ENCODE peak calls at places on chromosomes 3 and 15, in seven cellular contexts. One of them, this sample, is unnamed.

GRCh38 chr3:153215971-153216370 is 53.9 kb downstream of the RAP2B start:
- DNase-seq in fibroblast of lung: peak
- DNase-seq in DND-41: no peak
- DNase-seq in breast epithelium: no peak
- DNase-seq in fibroblast of pulmonary artery: peak
- DNase-seq in pancreas: no peak
- DNase-seq in body of pancreas: no peak
- DNase-seq in this sample: no peak

GRCh38 chr3:25572919-25573385 is 91.8 kb downstream of the TOP2B start:
- DNase-seq in fibroblast of lung: peak
- DNase-seq in DND-41: no peak
- DNase-seq in breast epithelium: no peak
- DNase-seq in fibroblast of pulmonary artery: peak
- DNase-seq in pancreas: no peak
- DNase-seq in body of pancreas: no peak
- DNase-seq in this sample: no peak

GRCh38 chr3:171000281-171000680 is 26.2 kb downstream of the SLC2A2 start:
- DNase-seq in fibroblast of lung: no peak
- DNase-seq in DND-41: no peak
- DNase-seq in breast epithelium: no peak
- DNase-seq in fibroblast of pulmonary artery: peak
- DNase-seq in pancreas: no peak
- DNase-seq in body of pancreas: no peak
- DNase-seq in this sample: no peak

GRCh38 chr3:197464794-197465193 is 91.0 kb downstream of the BDH1 start:
- DNase-seq in fibroblast of lung: no peak
- DNase-seq in DND-41: no peak
- DNase-seq in breast epithelium: no peak
- DNase-seq in fibroblast of pulmonary artery: no peak
- DNase-seq in pancreas: no peak
- DNase-seq in body of pancreas: no peak
- DNase-seq in this sample: no peak

GRCh38 chr3:7307410-7307809 is 446.5 kb downstream of the GRM7 start:
- DNase-seq in fibroblast of lung: peak
- DNase-seq in DND-41: no peak
- DNase-seq in breast epithelium: no peak
- DNase-seq in fibroblast of pulmonary artery: peak
- DNase-seq in pancreas: no peak
- DNase-seq in body of pancreas: no peak
- DNase-seq in this sample: no peak

GRCh38 chr15:73630030-73630429 is 3.2 kb downstream of the NPTN start:
- DNase-seq in fibroblast of lung: no peak
- DNase-seq in DND-41: no peak
- DNase-seq in breast epithelium: no peak
- DNase-seq in fibroblast of pulmonary artery: no peak
- DNase-seq in pancreas: no peak
- DNase-seq in body of pancreas: no peak
- DNase-seq in this sample: peak

GRCh38 chr3:42493126-42493797 is 9.2 kb upstream of the VIPR1 start:
- DNase-seq in fibroblast of lung: no peak
- DNase-seq in DND-41: no peak
- DNase-seq in breast epithelium: peak
- DNase-seq in fibroblast of pulmonary artery: no peak
- DNase-seq in pancreas: peak
- DNase-seq in body of pancreas: no peak
- DNase-seq in this sample: no peak

GRCh38 chr3:71537211-71537611 is 46.3 kb downstream of the FOXP1 start:
- DNase-seq in fibroblast of lung: peak
- DNase-seq in DND-41: no peak
- DNase-seq in breast epithelium: peak
- DNase-seq in fibroblast of pulmonary artery: peak
- DNase-seq in pancreas: no peak
- DNase-seq in body of pancreas: no peak
- DNase-seq in this sample: no peak

GRCh38 chr3:188697127-188697526 is 474.6 kb upstream of the TPRG1 start:
- DNase-seq in fibroblast of lung: no peak
- DNase-seq in DND-41: no peak
- DNase-seq in breast epithelium: no peak
- DNase-seq in fibroblast of pulmonary artery: no peak
- DNase-seq in pancreas: no peak
- DNase-seq in body of pancreas: no peak
- DNase-seq in this sample: peak

GRCh38 chr15:41332788-41333527 is at the start of gene NUSAP1:
- DNase-seq in fibroblast of lung: no peak
- DNase-seq in DND-41: no peak
- DNase-seq in breast epithelium: no peak
- DNase-seq in fibroblast of pulmonary artery: no peak
- DNase-seq in pancreas: no peak
- DNase-seq in body of pancreas: no peak
- DNase-seq in this sample: peak

GRCh38 chr15:61828860-61829513 is 231.3 kb downstream of the VPS13C start:
- DNase-seq in fibroblast of lung: peak
- DNase-seq in DND-41: no peak
- DNase-seq in breast epithelium: no peak
- DNase-seq in fibroblast of pulmonary artery: no peak
- DNase-seq in pancreas: no peak
- DNase-seq in body of pancreas: no peak
- DNase-seq in this sample: no peak

GRCh38 chr3:49411550-49411967 is 217 bp downstream of the RHOA start:
- DNase-seq in fibroblast of lung: no peak
- DNase-seq in DND-41: peak
- DNase-seq in breast epithelium: peak
- DNase-seq in fibroblast of pulmonary artery: no peak
- DNase-seq in pancreas: peak
- DNase-seq in body of pancreas: peak
- DNase-seq in this sample: peak

GRCh38 chr3:20380310-20380709 is 194.3 kb upstream of the SGO1 start:
- DNase-seq in fibroblast of lung: no peak
- DNase-seq in DND-41: no peak
- DNase-seq in breast epithelium: no peak
- DNase-seq in fibroblast of pulmonary artery: no peak
- DNase-seq in pancreas: no peak
- DNase-seq in body of pancreas: no peak
- DNase-seq in this sample: no peak

GRCh38 chr3:144549161-144549560 is 577.5 kb downstream of the DIPK2A start:
- DNase-seq in fibroblast of lung: peak
- DNase-seq in DND-41: no peak
- DNase-seq in breast epithelium: no peak
- DNase-seq in fibroblast of pulmonary artery: no peak
- DNase-seq in pancreas: no peak
- DNase-seq in body of pancreas: no peak
- DNase-seq in this sample: no peak

GRCh38 chr3:45103753-45104714 is 42.1 kb downstream of the CDCP1 start:
- DNase-seq in fibroblast of lung: no peak
- DNase-seq in DND-41: no peak
- DNase-seq in breast epithelium: no peak
- DNase-seq in fibroblast of pulmonary artery: no peak
- DNase-seq in pancreas: no peak
- DNase-seq in body of pancreas: no peak
- DNase-seq in this sample: no peak

GRCh38 chr15:59169337-59169736 is 37.3 kb upstream of the LDHAL6B start:
- DNase-seq in fibroblast of lung: peak
- DNase-seq in DND-41: no peak
- DNase-seq in breast epithelium: no peak
- DNase-seq in fibroblast of pulmonary artery: peak
- DNase-seq in pancreas: no peak
- DNase-seq in body of pancreas: no peak
- DNase-seq in this sample: no peak

GRCh38 chr3:52265387-52265786 is 13.1 kb downstream of the WDR82 start:
- DNase-seq in fibroblast of lung: no peak
- DNase-seq in DND-41: no peak
- DNase-seq in breast epithelium: no peak
- DNase-seq in fibroblast of pulmonary artery: no peak
- DNase-seq in pancreas: no peak
- DNase-seq in body of pancreas: no peak
- DNase-seq in this sample: no peak
- TF ChIP-seq CTCF in fibroblast of lung: no peak
- TF ChIP-seq CTCF in DND-41: peak
- TF ChIP-seq CTCF in breast epithelium: no peak
- TF ChIP-seq CTCF in fibroblast of pulmonary artery: no peak
- TF ChIP-seq CTCF in pancreas: no peak
- TF ChIP-seq CTCF in body of pancreas: no peak
- TF ChIP-seq CTCF in this sample: no peak

GRCh38 chr15:31461911-31462480 is 135.4 kb downstream of the KLF13 start:
- DNase-seq in fibroblast of lung: no peak
- DNase-seq in DND-41: no peak
- DNase-seq in breast epithelium: no peak
- DNase-seq in fibroblast of pulmonary artery: no peak
- DNase-seq in pancreas: no peak
- DNase-seq in body of pancreas: no peak
- DNase-seq in this sample: no peak

GRCh38 chr15:31467361-31467760 is 140.7 kb downstream of the KLF13 start:
- DNase-seq in fibroblast of lung: no peak
- DNase-seq in DND-41: no peak
- DNase-seq in breast epithelium: no peak
- DNase-seq in fibroblast of pulmonary artery: no peak
- DNase-seq in pancreas: no peak
- DNase-seq in body of pancreas: no peak
- DNase-seq in this sample: no peak

GRCh38 chr15:31463521-31464102 is 137.0 kb downstream of the KLF13 start:
- DNase-seq in fibroblast of lung: no peak
- DNase-seq in DND-41: no peak
- DNase-seq in breast epithelium: no peak
- DNase-seq in fibroblast of pulmonary artery: no peak
- DNase-seq in pancreas: no peak
- DNase-seq in body of pancreas: no peak
- DNase-seq in this sample: no peak

GRCh38 chr15:31465083-31465955 is 138.7 kb downstream of the KLF13 start:
- DNase-seq in fibroblast of lung: no peak
- DNase-seq in DND-41: no peak
- DNase-seq in breast epithelium: no peak
- DNase-seq in fibroblast of pulmonary artery: no peak
- DNase-seq in pancreas: peak
- DNase-seq in body of pancreas: peak
- DNase-seq in this sample: no peak

GRCh38 chr15:31464216-31465082 is 137.8 kb downstream of the KLF13 start:
- DNase-seq in fibroblast of lung: no peak
- DNase-seq in DND-41: no peak
- DNase-seq in breast epithelium: no peak
- DNase-seq in fibroblast of pulmonary artery: no peak
- DNase-seq in pancreas: no peak
- DNase-seq in body of pancreas: no peak
- DNase-seq in this sample: peak
- H3K4me3 ChIP-seq in fibroblast of lung: no peak
- H3K4me3 ChIP-seq in DND-41: no peak
- H3K4me3 ChIP-seq in breast epithelium: no peak
- H3K4me3 ChIP-seq in fibroblast of pulmonary artery: no peak
- H3K4me3 ChIP-seq in pancreas: no peak
- H3K4me3 ChIP-seq in body of pancreas: no peak
- H3K4me3 ChIP-seq in this sample: no peak

GRCh38 chr3:61858054-61858453 is 296.7 kb downstream of the PTPRG start:
- DNase-seq in fibroblast of lung: peak
- DNase-seq in DND-41: no peak
- DNase-seq in breast epithelium: no peak
- DNase-seq in fibroblast of pulmonary artery: peak
- DNase-seq in pancreas: no peak
- DNase-seq in body of pancreas: no peak
- DNase-seq in this sample: no peak
- TF ChIP-seq CTCF in fibroblast of lung: peak
- TF ChIP-seq CTCF in DND-41: peak
- TF ChIP-seq CTCF in breast epithelium: peak
- TF ChIP-seq CTCF in fibroblast of pulmonary artery: peak
- TF ChIP-seq CTCF in pancreas: peak
- TF ChIP-seq CTCF in body of pancreas: peak
- TF ChIP-seq CTCF in this sample: peak

GRCh38 chr3:16840111-16840444 is 44.7 kb upstream of the PLCL2 start:
- DNase-seq in fibroblast of lung: no peak
- DNase-seq in DND-41: no peak
- DNase-seq in breast epithelium: no peak
- DNase-seq in fibroblast of pulmonary artery: no peak
- DNase-seq in pancreas: no peak
- DNase-seq in body of pancreas: no peak
- DNase-seq in this sample: no peak

GRCh38 chr3:16841906-16842709 is 42.6 kb upstream of the PLCL2 start:
- DNase-seq in fibroblast of lung: no peak
- DNase-seq in DND-41: peak
- DNase-seq in breast epithelium: no peak
- DNase-seq in fibroblast of pulmonary artery: no peak
- DNase-seq in pancreas: no peak
- DNase-seq in body of pancreas: peak
- DNase-seq in this sample: peak

GRCh38 chr3:16839271-16840110 is 45.3 kb upstream of the PLCL2 start:
- DNase-seq in fibroblast of lung: no peak
- DNase-seq in DND-41: no peak
- DNase-seq in breast epithelium: no peak
- DNase-seq in fibroblast of pulmonary artery: no peak
- DNase-seq in pancreas: no peak
- DNase-seq in body of pancreas: no peak
- DNase-seq in this sample: no peak

GRCh38 chr3:16842710-16843270 is 42.0 kb upstream of the PLCL2 start:
- DNase-seq in fibroblast of lung: no peak
- DNase-seq in DND-41: no peak
- DNase-seq in breast epithelium: no peak
- DNase-seq in fibroblast of pulmonary artery: no peak
- DNase-seq in pancreas: no peak
- DNase-seq in body of pancreas: no peak
- DNase-seq in this sample: no peak

DNA sequence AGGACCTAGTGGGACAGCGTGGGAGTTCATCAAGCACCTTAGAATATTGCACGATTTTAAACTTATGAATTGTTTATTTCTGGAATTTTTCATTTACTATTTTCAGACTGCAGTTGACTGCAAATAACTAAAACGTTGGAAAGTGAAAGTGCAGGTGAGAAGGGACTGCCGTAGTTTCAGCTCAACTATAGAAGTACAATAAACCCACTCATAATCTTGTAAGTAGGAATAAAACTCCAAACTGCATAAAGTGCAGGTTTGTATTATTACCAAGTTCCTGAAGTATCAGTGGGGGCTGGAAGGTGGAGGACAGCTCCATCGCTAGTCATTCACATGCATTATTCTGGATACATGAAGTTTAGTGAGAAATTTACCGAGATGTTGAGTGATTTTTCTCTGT is 43.4 kb upstream of the PLCL2 start:
- DNase-seq in fibroblast of lung: no peak
- DNase-seq in DND-41: no peak
- DNase-seq in breast epithelium: no peak
- DNase-seq in fibroblast of pulmonary artery: no peak
- DNase-seq in pancreas: no peak
- DNase-seq in body of pancreas: no peak
- DNase-seq in this sample: peak
- H3K4me3 ChIP-seq in fibroblast of lung: no peak
- H3K4me3 ChIP-seq in DND-41: no peak
- H3K4me3 ChIP-seq in breast epithelium: no peak
- H3K4me3 ChIP-seq in fibroblast of pulmonary artery: no peak
- H3K4me3 ChIP-seq in pancreas: peak
- H3K4me3 ChIP-seq in body of pancreas: no peak
- H3K4me3 ChIP-seq in this sample: peak

DNA sequence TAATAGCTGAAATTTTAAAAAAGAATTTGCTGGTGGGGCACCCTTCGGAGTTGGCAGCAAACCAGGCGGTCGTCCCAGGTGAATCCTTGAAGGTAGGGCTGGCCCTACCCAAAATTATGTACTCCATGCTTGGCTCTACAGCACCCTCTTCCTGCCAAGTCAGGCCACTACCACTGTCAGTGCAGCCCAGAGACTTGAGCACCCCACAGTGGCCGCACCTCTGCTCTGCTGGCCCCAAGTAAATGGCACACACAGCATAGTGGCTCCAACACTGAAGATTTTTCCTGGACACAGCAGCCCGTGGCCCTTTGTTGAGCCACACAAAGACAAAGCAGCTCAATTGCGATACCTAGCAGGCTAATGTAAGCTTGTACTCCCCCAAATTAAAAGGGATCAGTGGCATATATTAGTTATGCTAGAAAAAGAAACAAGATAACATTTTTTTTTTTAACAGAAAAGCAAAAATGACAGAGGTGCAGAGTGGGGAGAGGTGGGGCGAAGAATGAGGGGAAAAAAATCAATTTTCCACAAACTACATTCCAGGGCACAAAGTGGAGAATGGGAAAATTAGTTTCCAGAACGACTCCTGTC is 250.5 kb downstream of the UACA start:
- DNase-seq in fibroblast of lung: peak
- DNase-seq in DND-41: peak
- DNase-seq in breast epithelium: no peak
- DNase-seq in fibroblast of pulmonary artery: peak
- DNase-seq in pancreas: no peak
- DNase-seq in body of pancreas: no peak
- DNase-seq in this sample: peak
- TF ChIP-seq CTCF in fibroblast of lung: peak
- TF ChIP-seq CTCF in DND-41: peak
- TF ChIP-seq CTCF in breast epithelium: peak
- TF ChIP-seq CTCF in fibroblast of pulmonary artery: peak
- TF ChIP-seq CTCF in pancreas: no peak
- TF ChIP-seq CTCF in body of pancreas: no peak
- TF ChIP-seq CTCF in this sample: peak

This sample was measured in GM12865.